ENCODE peak calls at places on chromosomes 4 and X, in six cellular contexts. R is keratinocyte, O is small intestine, L is aorta, E is transverse colon, I is left ventricle myocardium inferior. V is an unnamed sample. For H3K4me1, the result is how much of the 10 kb centered on the place peaks cover.

GRCh38 chrX:74579597-74580209 is 34.7 kb downstream of the RLIM start:
- DNase-seq in O (no peak), R (no peak), L (no peak), E (no peak), I (no peak), V (no peak)

GRCh38 chrX:153582896-153583295 is 16.0 kb downstream of the CCNQ start:
- DNase-seq in E (peak), O (no peak), I (peak), R (no peak), L (no peak), V (no peak)

GRCh38 chr4:98260047-98260578 is 1.1 kb upstream of the RAP1GDS1 start:
- DNase-seq in I (peak), O (peak), L (peak), R (no peak), E (peak), V (peak)

GRCh38 chrX:18864390-18864920 is 119.5 kb downstream of the PHKA2 start:
- DNase-seq in O (no peak), L (no peak), I (no peak), E (no peak), R (no peak), V (no peak)

GRCh38 chr4:114249561-114250356 is 270.3 kb upstream of the ARSJ start:
- DNase-seq in E (no peak), O (no peak), R (no peak), I (no peak), L (no peak), V (no peak)

GRCh38 chr4:161188578-161188977 is 975.2 kb downstream of the FSTL5 start:
- DNase-seq in E (no peak), L (no peak), O (no peak), R (no peak), I (no peak), V (no peak)

GRCh38 chr4:8577046-8577445 is 3.1 kb upstream of the GPR78 start:
- DNase-seq in L (no peak), R (no peak), I (no peak), O (no peak), E (no peak), V (peak)

GRCh38 chr4:94410678-94411206 is 41.0 kb upstream of the PDLIM5 start:
- DNase-seq in L (peak), O (no peak), I (peak), E (peak), R (no peak), V (peak)

GRCh38 chrX:9785944-9786741 is at the start of gene SHROOM2:
- DNase-seq in I (no peak), L (no peak), R (no peak), O (peak), E (no peak), V (no peak)

GRCh38 chr4:24659241-24659961 is 75.0 kb upstream of the DHX15 start:
- DNase-seq in L (no peak), I (no peak), E (no peak), O (no peak), R (no peak), V (no peak)

GRCh38 chr4:13399257-13399656 is 84.9 kb downstream of the RAB28 start:
- DNase-seq in O (no peak), E (no peak), R (no peak), L (no peak), I (no peak), V (no peak)

GRCh38 chrX:127404156-127404555 is 584.6 kb downstream of the PRR32 start:
- DNase-seq in L (no peak), E (no peak), I (no peak), O (no peak), R (no peak), V (no peak)

GRCh38 chr4:6265546-6265945 is 4.1 kb upstream of the WFS1 start:
- DNase-seq in R (no peak), E (no peak), L (no peak), O (no peak), I (no peak), V (no peak)

GRCh38 chr4:20194079-20195013 is 57.4 kb upstream of the SLIT2 start:
- DNase-seq in E (no peak), R (peak), L (no peak), I (no peak), O (no peak), V (no peak)

GRCh38 chrX:106481341-106481740 is 130.4 kb upstream of the RADX start:
- DNase-seq in O (peak), R (no peak), E (peak), I (no peak), L (no peak), V (no peak)

GRCh38 chr4:165294907-165295306 is 32.6 kb upstream of the MSMO1 start:
- DNase-seq in E (no peak), I (no peak), R (no peak), L (no peak), O (no peak), V (no peak)

GRCh38 chrX:34300871-34301270 is 168.8 kb upstream of the FAM47A start:
- DNase-seq in I (no peak), E (no peak), L (no peak), O (peak), R (peak), V (no peak)

GRCh38 chrX:106726485-106727437 is at the start of gene RNF128:
- DNase-seq in L (peak), E (peak), O (peak), I (no peak), R (no peak), V (peak)

GRCh38 chr4:122773021-122773420 is 40.5 kb downstream of the BBS12 start:
- DNase-seq in R (no peak), O (no peak), L (no peak), I (no peak), E (no peak), V (no peak)

GRCh38 chr4:4985844-4986243 is 33.4 kb downstream of the CYTL1 start:
- DNase-seq in L (no peak), O (no peak), R (no peak), E (no peak), I (no peak), V (no peak)

GRCh38 chr4:2271279-2272025 is 9.5 kb upstream of the MXD4 start:
- DNase-seq in E (no peak), R (no peak), O (no peak), L (no peak), I (no peak), V (peak)

GRCh38 chr4:2273221-2273620 is 11.3 kb upstream of the MXD4 start:
- DNase-seq in O (no peak), E (no peak), L (no peak), I (no peak), R (no peak), V (no peak)

GRCh38 chr4:2273657-2274319 is 11.9 kb upstream of the MXD4 start:
- DNase-seq in E (no peak), R (no peak), L (no peak), I (no peak), O (no peak), V (peak)

GRCh38 chr4:2272828-2273120 is 10.9 kb upstream of the MXD4 start:
- DNase-seq in O (no peak), L (no peak), I (no peak), E (no peak), R (no peak), V (no peak)

GRCh38 chr4:2272026-2272827 is 10.3 kb upstream of the MXD4 start:
- DNase-seq in I (no peak), O (no peak), E (no peak), L (no peak), R (no peak), V (peak)
- H3K27ac ChIP-seq in I (no peak), O (no peak), E (no peak), L (no peak), R (no peak), V (no peak)

GRCh38 chr4:145501051-145501660 is 19.5 kb downstream of the SMAD1 start:
- DNase-seq in E (no peak), L (no peak), R (no peak), O (no peak), I (no peak), V (no peak)
- H3K4me1 ChIP-seq in E (under half), L (under half), R (under half), O (under half), I (half or more), V (half or more)

DNA sequence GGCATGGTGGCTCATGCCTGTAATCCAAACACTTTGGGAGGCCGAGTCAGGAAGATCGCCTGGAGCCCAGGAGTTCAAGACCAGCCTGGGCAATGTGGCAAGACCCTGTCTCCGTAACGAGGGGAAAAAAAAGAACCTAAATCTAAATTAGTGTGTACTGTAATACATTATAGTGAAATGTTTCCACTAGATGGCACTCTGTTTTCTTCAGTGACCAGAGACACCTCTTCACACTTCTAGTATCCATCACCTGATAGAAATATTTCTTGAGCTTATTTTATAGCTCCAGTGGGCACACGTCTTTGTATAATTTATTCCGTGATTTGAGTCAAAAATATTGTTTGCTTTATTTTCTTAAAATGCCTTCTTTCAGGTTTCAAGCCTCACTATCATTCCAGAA is 600.9 kb upstream of the DIPK2B start:
- DNase-seq in L (no peak), R (no peak), O (peak), I (no peak), E (no peak), V (no peak)
- H3K4me3 ChIP-seq in L (no peak), R (no peak), O (no peak), I (no peak), E (no peak), V (no peak)

GRCh38 chr4:185210102-185210981 is 944 bp downstream of the SNX25 start:
- DNase-seq in R (no peak), E (peak), I (peak), L (peak), O (peak), V (peak)
- H3K27ac ChIP-seq in R (peak), E (peak), I (peak), L (peak), O (peak), V (peak)

DNA sequence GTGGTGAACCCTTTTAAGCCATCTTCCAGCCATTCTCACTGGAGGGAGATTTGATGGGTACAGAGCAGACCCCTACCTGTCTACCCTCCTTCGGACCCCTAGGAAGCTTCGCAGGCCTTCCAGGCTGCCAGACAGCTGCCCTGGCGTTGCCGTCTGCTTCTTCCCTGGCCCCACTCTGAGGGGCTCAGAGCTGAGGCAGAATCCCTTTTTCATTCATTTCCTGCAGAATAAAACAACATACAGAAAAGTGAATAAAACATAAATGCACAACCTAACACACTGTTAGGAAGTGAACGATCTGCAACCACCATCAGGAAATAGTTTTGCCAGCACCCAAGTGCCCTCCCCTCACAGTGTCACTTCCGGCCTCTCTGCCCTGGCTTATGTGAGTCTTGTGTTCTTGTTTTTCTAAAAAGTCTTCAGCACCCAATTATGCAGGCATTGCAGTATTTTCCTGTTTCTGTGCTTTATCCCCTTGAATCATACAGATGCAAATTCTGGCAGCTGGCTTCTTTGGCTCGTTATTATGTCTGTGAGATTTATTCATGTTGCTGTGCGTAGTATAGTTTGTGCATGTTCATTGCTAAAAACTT is 5.6 kb upstream of the ADD1 start:
- DNase-seq in L (peak), I (no peak), O (peak), R (no peak), E (peak), V (no peak)
- H3K4me1 ChIP-seq in L (under half), I (under half), O (under half), R (under half), E (under half), V (under half)

DNA sequence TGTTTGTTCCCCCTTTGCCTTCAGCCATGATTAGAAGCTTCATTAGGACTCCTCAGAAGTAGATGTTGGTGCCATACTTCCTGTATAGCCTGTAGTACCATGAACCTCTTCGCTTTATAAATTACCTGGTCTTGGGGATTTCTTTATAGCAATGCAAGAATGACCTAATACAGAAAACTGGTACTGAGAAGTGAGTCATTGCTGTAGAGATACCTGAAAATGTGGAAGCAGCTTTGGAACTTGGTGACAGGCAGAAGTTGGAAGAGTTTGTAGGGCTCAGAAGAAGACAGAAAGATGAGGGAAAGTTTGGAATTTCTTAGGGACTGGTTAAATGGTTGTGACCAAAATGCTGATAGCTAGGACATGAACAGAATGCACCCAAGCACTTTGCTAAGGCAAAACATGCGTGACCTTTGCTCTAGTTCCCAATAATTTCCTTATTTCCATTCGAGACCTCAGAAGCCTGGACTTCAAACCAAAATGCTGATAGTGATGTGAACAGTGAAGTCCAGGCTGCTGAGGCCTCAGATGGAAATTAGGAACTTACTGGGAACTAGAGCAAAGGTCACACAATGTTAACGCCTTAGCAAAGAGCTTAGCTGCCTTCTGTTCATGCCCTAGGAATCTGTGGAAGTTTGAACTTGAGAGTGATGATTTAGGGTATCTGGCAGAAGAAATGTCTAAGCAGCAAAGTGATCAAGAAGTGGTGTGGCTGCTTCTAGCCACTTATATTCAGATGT is 3.0 kb upstream of the USP46 start:
- DNase-seq in E (no peak), L (no peak), I (no peak), R (no peak), O (peak), V (no peak)
- H3K4me3 ChIP-seq in E (no peak), L (no peak), I (no peak), R (no peak), O (no peak), V (no peak)

DNA sequence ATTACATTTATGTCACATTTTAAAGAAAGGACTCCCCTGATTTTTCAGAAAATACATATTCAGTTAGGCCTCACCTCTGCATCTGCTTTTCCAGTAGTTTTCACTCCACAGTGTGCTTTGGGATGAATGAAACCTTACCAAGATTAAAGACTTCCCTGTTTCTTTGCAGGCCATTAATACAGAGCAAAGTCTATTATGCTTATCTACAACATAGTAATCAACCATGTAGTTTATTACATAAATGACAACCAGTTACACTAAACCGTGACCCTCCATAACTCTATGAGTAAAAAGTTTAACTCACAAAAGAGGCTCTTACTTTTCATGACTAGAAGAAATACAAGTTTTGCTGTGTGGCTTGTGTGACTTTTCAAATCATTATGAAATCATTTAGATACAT is 2.4 kb downstream of the LRRC66 start:
- DNase-seq in O (peak), R (no peak), I (no peak), E (no peak), L (no peak), V (no peak)
- H3K27ac ChIP-seq in O (no peak), R (no peak), I (no peak), E (peak), L (no peak), V (no peak)